ENCODE peak calls at places on chromosomes 4 and X, in four cellular contexts. L is T-helper 2 cell, M is head of caudate nucleus, P is epithelial cell of esophagus. X is an unnamed sample.

GRCh38 chrX:131792356-131792749 is 230.7 kb upstream of the STK26 start:
- DNase-seq in L (peak), M (no peak), P (no peak), X (peak)

GRCh38 chr4:152996101-152996500 is 60.0 kb downstream of the FHDC1 start:
- DNase-seq in L (no peak), M (no peak), P (peak), X (no peak)

GRCh38 chr4:109365944-109366343 is 63.5 kb upstream of the COL25A1 start:
- DNase-seq in L (no peak), M (no peak), P (peak), X (no peak)

GRCh38 chrX:96424007-96424406 is 260.6 kb upstream of the DIAPH2 start:
- DNase-seq in L (no peak), M (no peak), P (peak), X (no peak)

GRCh38 chrX:87409113-87409841 is 108.3 kb upstream of the KLHL4 start:
- DNase-seq in L (no peak), M (peak), P (peak), X (peak)

GRCh38 chr4:22202351-22203343 is 254.1 kb upstream of the KCNIP4 start:
- DNase-seq in L (no peak), M (no peak), P (peak), X (no peak)

GRCh38 chr4:153438916-153439756 is 27.0 kb upstream of the TMEM131L start:
- DNase-seq in L (peak), M (no peak), P (no peak), X (no peak)

GRCh38 chr4:29081230-29081955 is 1638.8 kb upstream of the PCDH7 start:
- DNase-seq in L (no peak), M (no peak), P (peak), X (no peak)

GRCh38 chr4:5808081-5808741 is 84.7 kb downstream of the CRMP1 start:
- DNase-seq in L (no peak), M (no peak), P (no peak), X (no peak)

GRCh38 chrX:2627272-2627867 is 63.7 kb upstream of the CD99 start:
- DNase-seq in L (peak), M (peak), P (peak), X (peak)

GRCh38 chrX:108216862-108217571 is 125.4 kb downstream of the ATG4A start:
- DNase-seq in L (no peak), M (no peak), P (no peak), X (no peak)

GRCh38 chr4:62548108-62548524 is 1348.0 kb downstream of the ADGRL3 start:
- DNase-seq in L (no peak), M (no peak), P (no peak), X (peak)

GRCh38 chrX:9494806-9495205 is 29.9 kb downstream of the TBL1X start:
- DNase-seq in L (no peak), M (no peak), P (peak), X (no peak)

GRCh38 chrX:9122504-9123245 is 88.7 kb upstream of the FAM9B start:
- DNase-seq in L (no peak), M (no peak), P (peak), X (no peak)